ENCODE peak calls at places on chromosomes 7 and 10, in seven cellular contexts. T is IMR-90; M is cerebellum; K is cardiac septum; B is pancreas; R is stimulated activated CD8-positive, alpha-beta memory T cell treated with anti-CD3 and anti-CD28 coated beads, Interleukin-4, amount 100 ng/mL, for 24 hours; G is PC-9. W is an unnamed sample.

GRCh38 chr10:132502544-132503300 is 34.9 kb upstream of the INPP5A start:
- DNase-seq in T (no peak), M (no peak), K (peak), B (no peak), R (no peak), G (no peak), W (no peak)

GRCh38 chr7:2814682-2815522 is 29.2 kb downstream of the GNA12 start:
- DNase-seq in T (no peak), M (no peak), K (no peak), B (no peak), R (no peak), G (no peak), W (no peak)

GRCh38 chr10:129963831-129964501 is at the start of gene EBF3:
- DNase-seq in T (peak), M (no peak), K (peak), B (no peak), R (peak), G (no peak), W (no peak)

GRCh38 chr7:11412036-11412435 is 420.0 kb downstream of the THSD7A start:
- DNase-seq in T (no peak), M (no peak), K (no peak), B (no peak), R (no peak), G (no peak), W (no peak)

GRCh38 chr7:94996331-94996730 is 88.9 kb downstream of the PPP1R9A start:
- DNase-seq in T (no peak), M (no peak), K (no peak), B (no peak), R (no peak), G (no peak), W (no peak)

GRCh38 chr7:415646-416525 is 103.8 kb downstream of the PDGFA start:
- DNase-seq in T (no peak), M (no peak), K (no peak), B (no peak), R (no peak), G (no peak), W (no peak)

GRCh38 chr7:14504134-14504533 is 398.4 kb downstream of the DGKB start:
- DNase-seq in T (no peak), M (no peak), K (no peak), B (no peak), R (no peak), G (no peak), W (no peak)

GRCh38 chr10:58868736-58869435 is 307.6 kb upstream of the PHYHIPL start:
- DNase-seq in T (peak), M (no peak), K (no peak), B (no peak), R (no peak), G (no peak), W (peak)

GRCh38 chr7:98627062-98627790 is 10.1 kb downstream of the NPTX2 start:
- DNase-seq in T (no peak), M (no peak), K (no peak), B (no peak), R (no peak), G (no peak), W (no peak)

GRCh38 chr7:125358551-125359167 is 429.0 kb upstream of the POT1 start:
- DNase-seq in T (no peak), M (no peak), K (no peak), B (no peak), R (no peak), G (no peak), W (no peak)

GRCh38 chr10:17214991-17215781 is 12.9 kb upstream of the VIM start:
- DNase-seq in T (peak), M (no peak), K (no peak), B (no peak), R (no peak), G (no peak), W (peak)

GRCh38 chr7:120407015-120407414 is 134.0 kb downstream of the KCND2 start:
- DNase-seq in T (no peak), M (no peak), K (no peak), B (no peak), R (no peak), G (peak), W (peak)

GRCh38 chr7:135697276-135698049 is 30.5 kb downstream of the SLC13A4 start:
- DNase-seq in T (no peak), M (no peak), K (no peak), B (no peak), R (no peak), G (no peak), W (no peak)

GRCh38 chr7:128729489-128729888 is 9.7 kb upstream of the CALU start:
- DNase-seq in T (no peak), M (no peak), K (no peak), B (no peak), R (no peak), G (no peak), W (no peak)

GRCh38 chr7:42661312-42661711 is 250.6 kb downstream of the C7orf25 start:
- DNase-seq in T (no peak), M (no peak), K (no peak), B (no peak), R (no peak), G (no peak), W (peak)

GRCh38 chr10:60708666-60709065 is 69.6 kb upstream of the CDK1 start:
- DNase-seq in T (no peak), M (no peak), K (no peak), B (no peak), R (no peak), G (no peak), W (no peak)

GRCh38 chr10:12308102-12308501 is 41.2 kb upstream of the CAMK1D start:
- DNase-seq in T (no peak), M (no peak), K (peak), B (no peak), R (no peak), G (no peak), W (no peak)

GRCh38 chr10:18659784-18660561 is 742 bp downstream of the ARL5B start:
- DNase-seq in T (peak), M (no peak), K (no peak), B (peak), R (no peak), G (peak), W (peak)

GRCh38 chr7:76048668-76048988 is 722 bp downstream of the MDH2 start:
- DNase-seq in T (no peak), M (peak), K (no peak), B (no peak), R (no peak), G (no peak), W (no peak)

GRCh38 chr7:89029864-89030263 is 234.3 kb upstream of the TEX47 start:
- DNase-seq in T (no peak), M (no peak), K (no peak), B (no peak), R (no peak), G (peak), W (peak)

GRCh38 chr7:137717811-137718271 is 128.9 kb downstream of the DGKI start:
- DNase-seq in T (peak), M (no peak), K (no peak), B (no peak), R (no peak), G (no peak), W (peak)

GRCh38 chr7:92751902-92752901 is 84.2 kb downstream of the CDK6 start:
- DNase-seq in T (peak), M (no peak), K (no peak), B (no peak), R (no peak), G (no peak), W (peak)

GRCh38 chr10:100827819-100828743 is 82.7 kb downstream of the PAX2 start:
- DNase-seq in T (no peak), M (no peak), K (peak), B (peak), R (no peak), G (peak), W (no peak)